ENCODE peak calls at places on chromosome 16, in seven cellular contexts. W is DND-41, P is MM.1S, J is fibroblast of lung, Y is K562, X is IMR-90, S is GM23338. N is an unnamed sample.

GRCh38 chr16:6382787-6383515 is 949.7 kb upstream of the RBFOX1 start:
- DNase-seq in W (no peak), P (no peak), J (no peak), Y (no peak), X (no peak), S (no peak), N (no peak)

GRCh38 chr16:58419241-58420012 is 27.2 kb downstream of the GINS3 start:
- DNase-seq in W (peak; percentile 47), P (no peak), J (no peak), Y (no peak), X (no peak), S (peak; percentile 42), N (peak; percentile 98)

GRCh38 chr16:55189179-55189578 is 134.8 kb upstream of the IRX6 start:
- DNase-seq in W (no peak), P (no peak), J (no peak), Y (no peak), X (no peak), S (no peak), N (no peak)

GRCh38 chr16:87278191-87279093 is 38.8 kb downstream of the C16orf95 start:
- DNase-seq in W (peak; percentile 53), P (no peak), J (peak; percentile 71), Y (peak; percentile 82), X (peak; percentile 77), S (peak; percentile 91), N (peak; percentile 74)

GRCh38 chr16:21167929-21168602 is 9.6 kb downstream of the LDAF1 start:
- DNase-seq in W (no peak), P (no peak), J (no peak), Y (no peak), X (no peak), S (no peak), N (no peak)

GRCh38 chr16:14020141-14020540 is 51.0 kb upstream of the MRTFB start:
- DNase-seq in W (no peak), P (no peak), J (no peak), Y (no peak), X (no peak), S (no peak), N (no peak)

GRCh38 chr16:11510178-11510973 is 76.3 kb downstream of the LITAF start:
- DNase-seq in W (no peak), P (no peak), J (no peak), Y (no peak), X (no peak), S (no peak), N (no peak)

GRCh38 chr16:67857547-67858233 is 10.2 kb upstream of the CENPT start:
- DNase-seq in W (no peak), P (no peak), J (peak; percentile 92), Y (peak; percentile 66), X (peak; percentile 92), S (peak; percentile 86), N (no peak)

GRCh38 chr16:55552621-55553020 is 13.9 kb upstream of the CAPNS2 start:
- DNase-seq in W (no peak), P (no peak), J (peak; percentile 86), Y (no peak), X (peak; percentile 69), S (no peak), N (no peak)

GRCh38 chr16:67105881-67106280 is 3.9 kb upstream of the PHAF1 start:
- DNase-seq in W (no peak), P (no peak), J (no peak), Y (no peak), X (no peak), S (no peak), N (no peak)

GRCh38 chr16:10988164-10988803 is 43.9 kb downstream of the CLEC16A start:
- DNase-seq in W (peak; percentile 63), P (no peak), J (no peak), Y (peak; percentile 42), X (no peak), S (peak; percentile 57), N (peak; percentile 63)

GRCh38 chr16:11799017-11799381 is 1.9 kb upstream of the ZC3H7A start:
- DNase-seq in W (no peak), P (no peak), J (no peak), Y (no peak), X (no peak), S (no peak), N (no peak)

GRCh38 chr16:85412911-85413520 is 200.1 kb upstream of the GSE1 start:
- DNase-seq in W (peak; percentile 3), P (no peak), J (no peak), Y (no peak), X (no peak), S (no peak), N (no peak)

GRCh38 chr16:66687906-66688625 is 8.5 kb downstream of the CMTM4 start:
- DNase-seq in W (no peak), P (no peak), J (no peak), Y (no peak), X (no peak), S (no peak), N (peak; percentile 39)

GRCh38 chr16:53841884-53842283 is 137.9 kb downstream of the FTO start:
- DNase-seq in W (no peak), P (no peak), J (no peak), Y (no peak), X (no peak), S (no peak), N (no peak)

GRCh38 chr16:78684040-78684611 is 584.7 kb downstream of the WWOX start:
- DNase-seq in W (no peak), P (no peak), J (peak; percentile 93), Y (no peak), X (peak; percentile 43), S (no peak), N (no peak)

GRCh38 chr16:69927056-69927757 is 23.9 kb upstream of the CLEC18A start:
- DNase-seq in W (no peak), P (no peak), J (peak; percentile 87), Y (no peak), X (peak; percentile 60), S (peak; percentile 14), N (no peak)

GRCh38 chr16:51701025-51701424 is 550.0 kb upstream of the SALL1 start:
- DNase-seq in W (no peak), P (no peak), J (no peak), Y (no peak), X (no peak), S (no peak), N (no peak)

GRCh38 chr16:69935740-69936139 is 15.4 kb upstream of the CLEC18A start:
- DNase-seq in W (no peak), P (no peak), J (no peak), Y (no peak), X (no peak), S (no peak), N (no peak)

GRCh38 chr16:23757116-23757515 is 2.3 kb downstream of the CHP2 start:
- DNase-seq in W (no peak), P (no peak), J (no peak), Y (no peak), X (no peak), S (no peak), N (no peak)

GRCh38 chr16:14371778-14372431 is 258.2 kb downstream of the PARN start:
- DNase-seq in W (no peak), P (no peak), J (no peak), Y (peak; percentile 54), X (no peak), S (peak; percentile 48), N (no peak)

GRCh38 chr16:64738321-64738960 is 383.4 kb downstream of the CDH11 start:
- DNase-seq in W (no peak), P (no peak), J (peak; percentile 88), Y (no peak), X (peak; percentile 66), S (no peak), N (no peak)

GRCh38 chr16:64740261-64740660 is 381.6 kb downstream of the CDH11 start:
- DNase-seq in W (no peak), P (no peak), J (no peak), Y (no peak), X (no peak), S (no peak), N (no peak)

GRCh38 chr16:64745275-64745674 is 376.6 kb downstream of the CDH11 start:
- DNase-seq in W (no peak), P (no peak), J (no peak), Y (no peak), X (peak; percentile 3), S (no peak), N (no peak)

GRCh38 chr16:64736887-64737286 is 385.0 kb downstream of the CDH11 start:
- DNase-seq in W (no peak), P (no peak), J (no peak), Y (no peak), X (no peak), S (no peak), N (no peak)

GRCh38 chr16:64742560-64742959 is 379.3 kb downstream of the CDH11 start:
- DNase-seq in W (no peak), P (no peak), J (no peak), Y (no peak), X (no peak), S (no peak), N (no peak)
- H3K36me3 ChIP-seq in W (no peaks in the 10 kb centered on the region), P (no peaks in the 10 kb centered on the region), J (no peaks in the 10 kb centered on the region), Y (no peaks in the 10 kb centered on the region), X (no peaks in the 10 kb centered on the region), S (no peaks in the 10 kb centered on the region), N (no peaks in the 10 kb centered on the region)

GRCh38 chr16:592518-593306 is 2.8 kb downstream of the RAB40C start:
- DNase-seq in W (no peak), P (no peak), J (no peak), Y (no peak), X (no peak), S (no peak), N (no peak)
- H3K4me2 ChIP-seq in W (peak overlapping the region; percentile 100), P (no peak overlapping the region), J (no peak overlapping the region), Y (no peak overlapping the region), X (no peak overlapping the region), S (no peak overlapping the region), N (peak overlapping the region; percentile 24)

GRCh38 chr16:28167730-28168129 is 44.0 kb downstream of the XPO6 start:
- DNase-seq in W (no peak), P (no peak), J (no peak), Y (no peak), X (no peak), S (no peak), N (no peak)
- H3K36me3 ChIP-seq in W (peaks cover 79% of the 10 kb centered on the region), P (peaks cover 11% of the 10 kb centered on the region), J (peaks cover 25% of the 10 kb centered on the region), Y (peaks cover 92% of the 10 kb centered on the region), X (peaks cover 40% of the 10 kb centered on the region), S (peaks cover 34% of the 10 kb centered on the region), N (peaks cover 61% of the 10 kb centered on the region)

GRCh38 chr16:50198802-50199410 is 45.8 kb downstream of the TENT4B start:
- DNase-seq in W (no peak), P (no peak), J (no peak), Y (no peak), X (no peak), S (no peak), N (no peak)

GRCh38 chr16:50195756-50196155 is 42.6 kb downstream of the TENT4B start:
- DNase-seq in W (no peak), P (no peak), J (peak; percentile 22), Y (no peak), X (peak; percentile 32), S (no peak), N (no peak)

GRCh38 chr16:50195276-50195675 is 42.2 kb downstream of the TENT4B start:
- DNase-seq in W (no peak), P (no peak), J (peak; percentile 69), Y (no peak), X (peak; percentile 72), S (no peak), N (no peak)

GRCh38 chr16:50197582-50197981 is 44.5 kb downstream of the TENT4B start:
- DNase-seq in W (no peak), P (no peak), J (no peak), Y (no peak), X (no peak), S (no peak), N (peak; percentile 72)

DNA sequence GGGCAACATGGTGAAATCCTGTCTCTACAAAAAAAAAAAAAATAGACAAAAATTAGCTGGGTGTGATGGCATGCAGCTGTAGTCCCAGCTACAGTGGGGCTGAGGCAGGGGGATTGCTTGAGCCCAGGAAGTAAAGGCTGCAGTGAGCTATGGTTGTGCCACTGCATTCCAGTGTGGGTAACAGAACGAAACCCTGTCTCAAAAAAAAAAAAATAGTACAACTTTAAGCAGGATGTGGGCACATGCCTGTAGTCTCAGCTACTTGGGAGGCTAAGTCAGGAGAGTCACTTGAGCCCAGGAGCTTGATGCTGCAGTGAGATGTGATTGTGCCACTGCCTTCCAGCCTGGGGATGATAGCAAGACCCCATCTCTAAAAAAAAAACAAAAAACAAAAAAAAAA is 43.6 kb downstream of the TENT4B start:
- DNase-seq in W (peak; percentile 75), P (peak; percentile 71), J (peak; percentile 56), Y (no peak), X (peak; percentile 41), S (no peak), N (no peak)
- H3K4me2 ChIP-seq in W (no peak overlapping the region), P (no peak overlapping the region), J (peak overlapping the region; percentile 17), Y (no peak overlapping the region), X (no peak overlapping the region), S (no peak overlapping the region), N (no peak overlapping the region)